ENCODE peak calls at places on chromosomes 13 and 19, in nine cellular contexts. C, Q, T, U, A, L, X, N and K are unnamed samples.

GRCh38 chr19:12574036-12574435 is 22.8 kb upstream of the ZNF564 start:
- DNase-seq in A (no peak), Q (no peak), L (no peak), N (no peak), C (no peak), T (no peak), X (peak), U (no peak), K (peak)

GRCh38 chr19:39413903-39414608 is 1.6 kb downstream of the PLEKHG2 start:
- DNase-seq in Q (no peak), U (no peak), L (no peak), X (no peak), A (no peak), N (no peak), C (no peak), T (no peak), K (no peak)

GRCh38 chr19:47526798-47527197 is 11.9 kb upstream of the NAPA start:
- DNase-seq in X (no peak), Q (no peak), T (no peak), N (no peak), U (no peak), C (no peak), L (no peak), A (no peak), K (no peak)

GRCh38 chr13:35979378-35979911 is 151.7 kb downstream of the DCLK1 start:
- DNase-seq in L (peak), N (peak), A (peak), X (peak), T (peak), Q (no peak), U (peak), C (peak), K (no peak)

GRCh38 chr13:29936051-29936813 is 85.8 kb upstream of the UBL3 start:
- DNase-seq in T (no peak), C (no peak), Q (no peak), X (no peak), L (no peak), U (no peak), A (no peak), N (no peak), K (peak)

GRCh38 chr19:43527860-43528622 is 1.0 kb upstream of the ETHE1 start:
- DNase-seq in L (peak), C (peak), X (peak), T (no peak), N (peak), U (no peak), A (no peak), Q (no peak), K (no peak)

GRCh38 chr19:35986664-35987570 is 8.1 kb upstream of the SDHAF1 start:
- DNase-seq in A (peak), N (no peak), L (no peak), X (peak), C (peak), T (no peak), U (no peak), Q (no peak), K (peak)

GRCh38 chr13:44437356-44438233 is 64.0 kb downstream of the SERP2 start:
- DNase-seq in U (no peak), L (peak), C (no peak), N (peak), T (no peak), A (no peak), Q (no peak), X (no peak), K (peak)

GRCh38 chr19:3154957-3155736 is 19.3 kb downstream of the GNA15 start:
- DNase-seq in X (peak), L (peak), A (no peak), U (peak), T (peak), N (peak), Q (no peak), C (peak), K (peak)

GRCh38 chr19:16078759-16079707 is 2.7 kb downstream of the TPM4 start:
- DNase-seq in N (peak), T (peak), X (peak), A (peak), L (peak), Q (no peak), U (no peak), C (peak), K (peak)

GRCh38 chr13:20397896-20398295 is 127.8 kb downstream of the CRYL1 start:
- DNase-seq in X (no peak), A (no peak), L (no peak), T (no peak), C (no peak), N (no peak), U (no peak), Q (no peak), K (no peak)

GRCh38 chr19:383922-384800 is 24.8 kb downstream of the C2CD4C start:
- DNase-seq in A (peak), X (no peak), U (no peak), C (no peak), Q (peak), T (no peak), N (peak), L (no peak), K (no peak)

GRCh38 chr19:47155141-47155540 is 24.5 kb downstream of the SAE1 start:
- DNase-seq in X (no peak), U (no peak), N (peak), L (no peak), T (no peak), C (no peak), A (no peak), Q (no peak), K (no peak)

GRCh38 chr13:111518161-111518791 is 197.8 kb downstream of the TEX29 start:
- DNase-seq in Q (no peak), C (no peak), X (peak), U (no peak), A (no peak), T (no peak), L (no peak), N (no peak), K (no peak)

GRCh38 chr19:2319551-2319950 is 8.8 kb downstream of the LSM7 start:
- DNase-seq in X (no peak), A (no peak), L (no peak), T (no peak), N (no peak), U (no peak), Q (no peak), C (no peak), K (no peak)

GRCh38 chr13:52405767-52406494 is at the start of gene THSD1:
- DNase-seq in X (peak), T (no peak), U (no peak), C (peak), Q (no peak), N (peak), L (peak), A (no peak), K (peak)

GRCh38 chr13:61751039-61751438 is 335.4 kb upstream of the PCDH20 start:
- DNase-seq in L (no peak), Q (no peak), C (no peak), N (no peak), A (no peak), X (no peak), U (no peak), T (no peak), K (no peak)

GRCh38 chr19:17671906-17672305 is 16.2 kb downstream of the UNC13A start:
- DNase-seq in N (peak), T (no peak), Q (peak), C (no peak), X (no peak), U (no peak), A (no peak), L (peak), K (no peak)

DNA sequence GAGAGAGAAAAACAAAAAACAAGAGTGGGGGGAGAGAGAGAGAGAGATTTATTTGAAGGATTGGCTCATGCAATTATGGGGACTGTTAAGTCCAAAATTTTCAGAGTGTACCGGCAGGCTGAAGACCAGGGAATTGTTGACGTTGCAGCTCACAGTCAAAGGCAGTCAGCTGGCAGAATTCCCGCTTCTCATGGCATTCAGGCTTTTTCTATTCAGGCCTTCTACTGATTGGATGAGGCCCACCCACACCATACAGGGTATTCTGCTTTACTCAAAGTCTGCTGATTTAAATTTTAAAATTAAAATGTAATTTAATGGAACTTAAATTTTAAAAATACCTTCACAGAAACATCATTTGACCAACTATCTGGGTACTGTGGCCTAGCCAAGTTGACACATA is 505.4 kb downstream of the IRS2 start:
- DNase-seq in N (no peak), Q (no peak), A (no peak), C (no peak), U (no peak), T (no peak), L (no peak), X (no peak), K (no peak)
- TF ChIP-seq CTCF in N (no peak), Q (no peak), A (no peak), C (no peak), U (no peak), T (no peak), L (no peak), X (no peak), K (no peak)

GRCh38 chr13:112958127-112958989 is 10.7 kb upstream of the MCF2L start:
- DNase-seq in N (no peak), U (no peak), A (no peak), X (peak), T (no peak), C (no peak), L (peak), Q (no peak), K (no peak)

GRCh38 chr13:112955956-112956355 is 13.1 kb upstream of the MCF2L start:
- DNase-seq in N (no peak), C (no peak), T (no peak), L (no peak), Q (no peak), A (no peak), U (no peak), X (peak), K (no peak)

GRCh38 chr13:112955271-112955937 is 13.6 kb upstream of the MCF2L start:
- DNase-seq in C (no peak), L (no peak), Q (no peak), T (no peak), A (no peak), X (peak), N (no peak), U (no peak), K (no peak)

GRCh38 chr13:112957295-112957677 is 11.7 kb upstream of the MCF2L start:
- DNase-seq in Q (no peak), X (peak), A (no peak), L (no peak), C (no peak), T (no peak), N (no peak), U (no peak), K (no peak)

DNA sequence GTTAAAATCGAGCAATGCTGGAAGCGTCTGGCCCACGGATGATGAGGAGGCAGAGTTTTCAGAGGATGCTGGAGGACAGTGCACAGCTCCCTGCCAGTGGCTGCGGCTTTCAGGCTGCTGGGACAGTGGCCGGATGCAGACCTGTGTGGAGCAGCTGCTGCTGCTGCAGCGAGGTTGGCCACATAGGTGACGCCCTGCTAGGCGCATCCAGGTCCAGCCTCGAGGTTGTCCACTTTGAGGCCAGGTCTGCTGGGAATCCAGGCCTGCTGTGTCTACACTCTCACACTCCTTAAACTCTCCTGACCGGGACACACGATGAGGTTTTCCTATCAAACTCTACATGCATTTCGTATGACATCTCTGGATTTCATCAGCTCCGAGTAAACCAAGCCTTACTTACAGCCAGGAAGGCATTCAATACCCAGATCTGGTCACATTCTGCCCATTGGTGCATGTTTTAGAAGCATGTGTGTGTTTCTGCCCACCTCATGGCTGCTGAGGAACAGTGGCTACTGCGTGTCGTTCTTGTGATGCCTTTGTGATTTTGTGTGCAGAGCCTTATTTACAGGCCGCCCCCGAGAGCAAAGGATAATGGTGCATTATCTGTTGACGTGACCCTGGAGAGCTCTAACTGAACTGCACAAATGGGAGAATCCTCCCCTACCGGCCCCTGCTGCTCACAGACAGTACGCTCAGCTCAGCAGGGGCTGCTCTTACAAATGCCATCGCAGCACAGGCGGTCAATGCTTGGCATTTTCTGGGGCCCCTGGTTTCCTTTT is 12.3 kb upstream of the MCF2L start:
- DNase-seq in C (no peak), X (peak), Q (peak), T (no peak), U (no peak), L (no peak), N (peak), A (no peak), K (no peak)
- TF ChIP-seq CTCF in C (no peak), X (no peak), Q (no peak), T (no peak), U (no peak), L (no peak), N (no peak), A (no peak), K (no peak)

DNA sequence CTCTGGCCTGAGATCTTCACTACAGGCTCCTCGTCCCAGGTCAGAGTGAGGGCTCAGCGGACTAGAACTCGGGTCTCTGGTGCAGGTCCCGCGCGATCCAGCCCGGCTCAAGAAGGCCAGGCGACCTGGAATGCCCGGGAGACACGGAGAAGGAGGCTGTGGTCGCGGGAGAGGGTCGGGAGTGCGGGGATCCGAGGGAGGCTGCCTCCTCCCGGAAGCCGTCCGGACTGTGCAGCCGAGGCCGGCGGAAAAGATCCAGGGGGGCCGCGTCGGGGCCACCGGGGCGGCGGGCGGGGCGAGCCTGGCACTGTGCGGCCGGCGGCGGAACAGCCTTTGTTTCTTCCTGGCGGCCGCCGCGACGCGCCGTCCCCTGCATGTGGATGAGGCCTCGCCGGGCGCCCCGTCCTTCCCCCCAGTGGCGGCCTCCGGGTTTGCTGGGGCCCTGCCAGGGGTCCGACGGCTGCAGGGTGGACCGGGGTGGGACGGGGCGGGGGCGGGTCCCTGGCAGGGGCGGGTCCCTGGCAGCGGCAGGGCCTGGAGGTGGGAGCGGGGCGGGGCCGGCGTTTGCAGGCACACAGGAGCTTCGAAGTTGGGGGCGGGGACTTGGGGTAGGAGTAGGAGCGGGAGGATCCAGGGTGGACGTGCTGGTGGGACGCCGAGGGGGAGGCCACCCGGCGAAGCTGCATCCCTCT is 1.0 kb upstream of the SLC7A10 start:
- DNase-seq in U (no peak), X (no peak), N (no peak), C (no peak), L (no peak), Q (no peak), T (no peak), A (no peak), K (no peak)
- TF ChIP-seq CTCF in U (no peak), X (no peak), N (no peak), C (no peak), L (no peak), Q (peak), T (no peak), A (no peak), K (no peak)

DNA sequence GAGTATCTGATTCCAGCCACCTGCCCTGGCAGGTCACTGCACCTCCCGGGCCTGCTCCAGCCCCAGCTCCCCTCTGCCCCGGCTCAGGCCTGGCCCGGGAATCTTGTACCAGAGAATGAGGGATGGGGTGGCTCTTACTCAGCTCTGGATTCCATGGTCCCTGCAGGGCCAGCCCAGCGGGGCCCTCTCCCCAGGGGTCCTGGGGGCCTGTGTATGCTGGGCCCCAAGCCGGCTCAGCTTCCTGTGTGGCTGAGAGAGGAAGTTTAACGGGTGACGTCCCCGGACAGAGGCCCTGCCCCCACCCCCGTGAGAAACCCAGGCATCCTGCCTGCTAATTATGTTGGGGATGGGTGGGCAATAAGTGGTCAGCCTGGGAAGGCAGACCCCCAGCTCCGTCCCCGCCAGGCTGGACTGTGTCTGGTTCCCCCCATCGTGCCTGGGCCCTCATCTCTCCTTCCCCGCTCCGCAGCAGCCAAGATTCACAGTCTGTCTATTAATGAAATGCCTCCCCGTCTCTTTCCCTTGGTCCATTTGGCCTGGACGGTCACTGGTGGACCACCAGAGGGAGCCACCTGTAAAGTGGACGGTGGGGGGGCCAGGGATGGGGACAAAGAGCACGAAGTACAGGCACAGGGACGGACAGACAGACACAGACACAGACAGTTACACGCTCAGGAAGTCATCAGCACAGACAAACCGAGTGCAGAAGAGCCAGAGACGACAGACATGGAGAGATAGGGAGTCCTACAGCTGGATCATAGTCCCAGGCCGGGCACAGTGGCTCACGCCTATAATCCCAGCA is at the start of gene DENND1C:
- DNase-seq in L (peak), T (no peak), A (peak), N (no peak), U (peak), X (peak), C (no peak), Q (peak), K (peak)
- TF ChIP-seq CTCF in L (peak), T (peak), A (peak), N (peak), U (peak), X (peak), C (no peak), Q (peak), K (peak)

GRCh38 chr13:37173214-37173613 is 67.8 kb upstream of the CSNK1A1L start:
- DNase-seq in L (no peak), T (peak), Q (no peak), N (peak), U (no peak), X (no peak), A (no peak), C (no peak), K (no peak)
- TF ChIP-seq CTCF in L (no peak), T (peak), Q (no peak), N (peak), U (no peak), X (no peak), A (no peak), C (no peak), K (no peak)

DNA sequence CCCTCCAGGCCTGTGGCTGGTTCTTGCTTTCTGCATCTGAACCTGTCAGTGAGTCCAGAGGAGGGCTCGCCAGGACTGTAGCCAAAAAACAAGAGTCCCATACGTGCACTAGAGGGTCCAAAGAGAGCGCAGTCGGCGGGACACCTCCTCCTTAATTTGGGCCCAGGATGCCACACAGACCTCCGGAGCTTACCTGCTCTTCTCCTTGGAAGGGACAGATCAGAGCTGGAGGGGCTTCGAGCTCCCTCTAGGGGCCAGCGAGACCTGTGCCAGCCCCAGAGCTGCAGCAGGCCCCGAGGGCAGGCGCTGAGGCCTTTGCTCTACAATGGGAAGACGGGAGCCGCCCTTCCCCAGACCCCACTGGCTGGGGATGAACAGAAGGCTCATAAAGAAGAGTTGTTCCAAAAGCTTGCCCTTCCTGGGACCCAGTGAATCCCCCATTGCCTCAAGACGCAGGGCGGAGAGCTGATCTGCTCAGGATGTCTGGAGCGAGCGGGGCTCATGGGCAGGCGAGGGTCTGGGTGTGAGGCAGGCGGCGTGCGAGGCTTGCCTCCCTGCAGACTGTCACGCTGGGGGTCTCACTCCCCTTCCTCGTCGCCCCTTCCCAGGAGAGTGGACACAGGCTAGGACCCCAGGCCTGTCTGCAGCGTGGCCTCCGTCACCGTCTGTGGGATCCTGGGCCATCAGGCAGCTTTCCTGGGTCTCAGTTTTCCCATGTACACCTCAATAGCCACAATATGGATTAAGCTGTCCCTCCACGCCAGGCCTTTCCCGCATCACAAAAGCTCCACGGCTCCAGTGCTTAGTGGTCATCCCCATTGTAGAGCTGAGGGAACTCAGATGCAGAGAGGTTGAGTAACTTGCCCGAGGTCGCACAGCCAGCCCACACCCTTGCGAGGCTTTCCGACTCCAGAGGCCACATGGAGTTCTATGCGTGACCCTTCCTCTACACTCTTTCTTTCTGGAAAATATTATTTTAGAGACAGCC is 46.9 kb upstream of the VSTM2B start:
- DNase-seq in L (no peak), C (no peak), X (no peak), A (peak), U (no peak), N (no peak), Q (peak), T (no peak), K (no peak)
- TF ChIP-seq CTCF in L (peak), C (no peak), X (no peak), A (peak), U (no peak), N (peak), Q (peak), T (peak), K (peak)